ENCODE peak calls at places on chromosomes 5 and 9, in four cellular contexts. Q is coronary artery, D is PC-3, T is suprapubic skin. G is an unnamed sample.

GRCh38 chr5:127153031-127153430 is 79.7 kb upstream of the C5orf63 start:
- DNase-seq in Q (no peak), D (no peak), T (no peak), G (no peak)

GRCh38 chr9:3059781-3060468 is 216.0 kb upstream of the PUM3 start:
- DNase-seq in Q (no peak), D (no peak), T (no peak), G (no peak)

GRCh38 chr5:40551706-40552557 is 127.8 kb upstream of the PTGER4 start:
- DNase-seq in Q (no peak), D (peak; percentile 98), T (no peak), G (no peak)

GRCh38 chr5:19928556-19929421 is 59.2 kb downstream of the CDH18 start:
- DNase-seq in Q (no peak), D (peak; percentile 71), T (no peak), G (no peak)

GRCh38 chr9:91119147-91119546 is 242.6 kb downstream of the AUH start:
- DNase-seq in Q (no peak), D (peak; percentile 67), T (no peak), G (no peak)

GRCh38 chr9:114286146-114286679 is 36.7 kb upstream of the ORM1 start:
- DNase-seq in Q (peak; percentile 53), D (no peak), T (peak; percentile 43), G (peak; percentile 34)

GRCh38 chr9:115046199-115046598 is 71.8 kb downstream of the TNC start:
- DNase-seq in Q (no peak), D (no peak), T (no peak), G (no peak)

GRCh38 chr9:83041771-83042170 is 21.2 kb downstream of the RASEF start:
- DNase-seq in Q (no peak), D (peak; percentile 79), T (no peak), G (no peak)

GRCh38 chr5:116553366-116553765 is 21.3 kb downstream of the SEMA6A start:
- DNase-seq in Q (no peak), D (no peak), T (no peak), G (no peak)

GRCh38 chr5:171577940-171578856 is 158.8 kb downstream of the FGF18 start:
- DNase-seq in Q (no peak), D (no peak), T (no peak), G (peak; percentile 47)

GRCh38 chr5:143161893-143162520 is 241.5 kb downstream of the NR3C1 start:
- DNase-seq in Q (no peak), D (no peak), T (peak; percentile 86), G (no peak)

GRCh38 chr5:168676499-168676898 is 97.3 kb upstream of the PANK3 start:
- DNase-seq in Q (no peak), D (no peak), T (no peak), G (no peak)

GRCh38 chr5:143142596-143143435 is 260.7 kb downstream of the NR3C1 start:
- DNase-seq in Q (peak; percentile 87), D (no peak), T (no peak), G (no peak)

GRCh38 chr9:107932601-107933000 is 443.0 kb upstream of the KLF4 start:
- DNase-seq in Q (no peak), D (no peak), T (no peak), G (no peak)

GRCh38 chr5:179821298-179822058 is 773 bp downstream of the SQSTM1 start:
- DNase-seq in Q (peak; percentile 98), D (peak; percentile 80), T (peak; percentile 98), G (no peak)
- TF ChIP-seq CTCF in Q (no peak), D (no peak), T (no peak), G (peak; percentile 28)

DNA sequence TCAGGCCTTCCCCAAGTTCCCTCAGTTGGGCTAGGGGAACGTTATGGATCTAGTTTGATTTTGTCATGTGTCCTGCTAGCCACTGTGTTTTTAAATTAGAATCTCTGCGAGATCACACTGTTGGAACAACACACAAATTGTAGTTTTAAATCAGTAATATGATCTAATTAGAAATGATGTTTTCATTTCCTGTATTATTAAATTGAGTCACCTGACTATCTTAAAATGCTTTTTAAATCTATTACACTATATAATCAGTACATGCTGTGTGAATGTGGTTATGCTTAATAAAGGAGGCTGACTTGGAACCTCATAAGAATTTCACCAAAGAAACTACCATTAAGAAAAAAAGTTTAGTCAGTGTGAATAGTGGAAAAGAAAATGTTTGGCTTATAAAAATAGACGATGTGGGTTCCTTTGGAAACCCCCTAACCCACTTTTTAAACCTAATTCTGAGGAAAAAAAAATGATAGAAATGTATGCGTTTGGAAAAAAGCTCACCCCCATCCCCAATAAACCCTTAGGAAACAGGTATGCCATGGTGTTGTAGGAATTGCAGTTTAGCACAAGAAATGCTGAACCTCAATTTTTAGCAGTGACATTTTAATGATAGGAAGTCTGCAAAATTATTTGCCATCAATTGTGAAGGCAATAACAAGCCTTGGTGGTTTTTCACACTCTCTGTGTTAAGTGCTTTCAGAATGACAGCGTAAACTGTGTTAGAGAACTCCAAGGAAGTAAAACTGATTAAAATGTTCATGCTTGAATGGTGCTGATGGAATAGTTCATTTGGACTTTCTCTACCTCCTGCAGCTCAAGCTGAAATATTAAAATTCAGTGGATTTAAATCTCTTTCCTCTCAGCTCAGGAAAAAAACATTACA is 59.0 kb downstream of the TLE4 start:
- DNase-seq in Q (no peak), D (no peak), T (no peak), G (no peak)
- TF ChIP-seq CTCF in Q (no peak), D (no peak), T (no peak), G (no peak)

GRCh38 chr5:98769256-98770157 is 4.0 kb upstream of the RGMB start:
- DNase-seq in Q (no peak), D (peak; percentile 45), T (peak; percentile 63), G (no peak)
- TF ChIP-seq CTCF in Q (no peak), D (no peak), T (no peak), G (peak; percentile 71)

GRCh38 chr5:176817864-176818377 is 7.6 kb downstream of the UNC5A start:
- DNase-seq in Q (no peak), D (peak; percentile 37), T (no peak), G (no peak)
- TF ChIP-seq CTCF in Q (no peak), D (peak; percentile 67), T (no peak), G (peak; percentile 71)

DNA sequence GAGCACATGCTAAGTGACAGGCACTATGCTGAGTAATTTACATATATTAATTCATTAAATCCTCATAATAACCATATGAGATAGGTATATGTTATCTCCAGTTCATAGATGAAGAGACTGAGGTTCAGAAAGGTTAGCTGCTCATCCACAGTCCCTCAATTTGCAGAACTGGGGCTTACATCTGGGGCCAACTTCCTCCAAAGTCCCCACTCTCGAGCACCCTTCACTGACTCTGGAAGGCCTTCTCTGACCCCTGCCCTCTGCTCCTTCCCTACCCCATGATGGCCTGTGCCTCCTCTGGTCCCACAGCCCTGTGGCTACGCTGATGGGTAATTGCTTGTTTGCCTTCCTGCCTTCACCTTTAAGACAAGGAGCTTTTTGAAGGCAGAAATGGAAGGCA is 71.6 kb downstream of the C5orf15 start:
- DNase-seq in Q (no peak), D (no peak), T (no peak), G (no peak)
- TF ChIP-seq CTCF in Q (no peak), D (no peak), T (no peak), G (no peak)

DNA sequence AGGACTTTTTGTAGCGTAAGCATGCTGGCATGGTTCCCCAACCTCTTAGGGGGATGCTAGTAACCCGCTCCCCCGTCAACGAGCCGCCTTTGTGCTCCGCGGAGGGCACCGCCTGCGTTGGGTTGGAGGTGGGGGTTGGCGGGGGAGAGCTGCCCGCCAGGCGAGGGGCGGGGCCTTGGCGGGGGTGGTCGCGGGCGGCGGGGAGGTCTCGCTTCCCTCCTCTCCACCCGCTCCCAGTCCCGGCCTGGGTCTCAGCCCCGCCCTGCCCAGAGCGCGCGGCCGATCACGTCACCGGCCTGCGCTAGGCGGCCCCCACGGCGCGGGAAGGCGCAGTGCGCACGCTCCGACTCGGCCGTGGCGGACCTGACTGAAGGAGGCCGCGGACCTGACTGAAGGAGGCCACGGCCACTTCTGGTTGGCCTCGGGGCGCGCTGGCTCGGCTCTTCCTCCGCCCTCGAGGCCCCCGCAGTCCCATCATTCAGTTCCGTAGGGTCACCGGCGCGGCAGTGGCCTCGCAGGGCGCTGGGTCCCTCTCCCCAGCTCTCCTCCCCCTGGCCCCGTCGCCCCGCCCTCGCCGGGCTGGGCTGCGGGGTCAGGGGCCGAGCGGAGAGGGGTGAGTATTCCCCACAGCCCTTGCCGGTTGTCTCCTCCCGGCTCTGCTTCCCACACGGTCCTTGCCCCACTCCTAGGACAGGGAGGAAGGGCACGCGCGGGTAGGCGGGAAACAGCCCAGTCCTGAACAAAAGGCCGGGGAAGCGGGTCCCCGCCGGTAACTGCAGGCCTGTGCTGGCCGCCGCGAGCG is at the start of gene ATG10:
- DNase-seq in Q (peak; percentile 93), D (peak; percentile 88), T (peak; percentile 92), G (peak; percentile 97)
- TF ChIP-seq CTCF in Q (no peak), D (no peak), T (no peak), G (no peak)

GRCh38 chr5:73218552-73219171 is 45.7 kb downstream of the TMEM174 start:
- DNase-seq in Q (no peak), D (peak; percentile 58), T (no peak), G (no peak)
- TF ChIP-seq CTCF in Q (no peak), D (peak; percentile 62), T (no peak), G (peak; percentile 63)

G was measured in type B pancreatic cell.